ENCODE peak calls at places on chromosomes 3 and 15, in five cellular contexts. W, G, T, Y and X are unnamed samples.

GRCh38 chr3:158713094-158713499 is 19.2 kb downstream of the RARRES1 start:
- DNase-seq in T (peak), G (peak), Y (peak), W (no peak), X (no peak)

GRCh38 chr3:30227571-30228301 is 378.7 kb upstream of the TGFBR2 start:
- DNase-seq in Y (no peak), W (no peak), G (peak), T (peak), X (no peak)

GRCh38 chr15:89196994-89197393 is 24.4 kb downstream of the RLBP1 start:
- DNase-seq in G (no peak), T (no peak), W (no peak), Y (no peak), X (no peak)

GRCh38 chr3:16697437-16698258 is 92.4 kb upstream of the DAZL start:
- DNase-seq in Y (no peak), T (peak), W (no peak), G (no peak), X (no peak)

GRCh38 chr3:194093822-194094221 is 42.1 kb upstream of the HES1 start:
- DNase-seq in T (no peak), Y (no peak), G (no peak), W (no peak), X (no peak)

GRCh38 chr3:195195321-195196209 is 75.4 kb downstream of the XXYLT1 start:
- DNase-seq in Y (no peak), T (no peak), W (peak), G (no peak), X (no peak)

GRCh38 chr3:126364731-126365301 is 7.6 kb upstream of the KLF15 start:
- DNase-seq in W (peak), Y (no peak), T (no peak), G (no peak), X (no peak)

GRCh38 chr3:175386630-175387029 is 527.5 kb downstream of the NAALADL2 start:
- DNase-seq in Y (no peak), G (peak), T (peak), W (no peak), X (no peak)

GRCh38 chr15:96869122-96869521 is 538.6 kb downstream of the NR2F2 start:
- DNase-seq in W (no peak), Y (no peak), T (no peak), G (peak), X (no peak)

GRCh38 chr3:29247088-29247745 is 33.7 kb upstream of the RBMS3 start:
- DNase-seq in G (no peak), W (no peak), T (no peak), Y (no peak), X (no peak)

GRCh38 chr15:69794643-69795461 is 302.9 kb downstream of the TLE3 start:
- DNase-seq in G (peak), T (peak), W (peak), Y (peak), X (peak)

GRCh38 chr3:110318108-110318507 is 753.5 kb upstream of the NECTIN3 start:
- DNase-seq in Y (no peak), G (no peak), W (no peak), T (no peak), X (no peak)

GRCh38 chr15:95326689-95327525 is 1003.6 kb upstream of the NR2F2 start:
- DNase-seq in T (no peak), Y (peak), W (no peak), G (no peak), X (peak)

GRCh38 chr3:171417813-171418212 is 42.4 kb downstream of the TNIK start:
- DNase-seq in W (no peak), T (peak), G (peak), Y (no peak), X (no peak)

GRCh38 chr3:142586803-142587406 is 8.4 kb upstream of the ATR start:
- DNase-seq in Y (no peak), W (no peak), G (peak), T (peak), X (no peak)
- TF ChIP-seq CTCF in Y (peak), W (no peak), G (peak), T (peak), X (no peak)

DNA sequence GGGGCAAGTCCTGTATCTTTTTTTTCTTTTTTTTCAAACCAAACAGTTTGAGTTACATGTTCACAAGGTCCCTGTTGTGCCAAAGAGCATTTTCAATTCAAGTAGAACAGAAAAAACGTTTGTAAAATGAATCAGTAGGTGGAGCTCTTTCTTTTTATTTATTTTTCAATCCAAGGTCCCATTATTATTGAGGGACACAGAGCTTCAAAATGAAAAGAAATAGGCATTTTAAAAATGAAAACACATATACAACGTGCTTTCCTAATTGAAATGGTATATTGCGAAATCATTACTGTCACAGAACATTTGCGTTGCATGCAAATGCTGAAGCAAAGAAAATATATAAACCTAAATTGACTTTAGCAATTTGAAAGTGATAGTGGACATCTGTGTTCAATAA is 711.0 kb downstream of the MECOM start:
- DNase-seq in W (no peak), T (peak), G (no peak), Y (no peak), X (no peak)
- TF ChIP-seq CTCF in W (no peak), T (peak), G (no peak), Y (no peak), X (no peak)

DNA sequence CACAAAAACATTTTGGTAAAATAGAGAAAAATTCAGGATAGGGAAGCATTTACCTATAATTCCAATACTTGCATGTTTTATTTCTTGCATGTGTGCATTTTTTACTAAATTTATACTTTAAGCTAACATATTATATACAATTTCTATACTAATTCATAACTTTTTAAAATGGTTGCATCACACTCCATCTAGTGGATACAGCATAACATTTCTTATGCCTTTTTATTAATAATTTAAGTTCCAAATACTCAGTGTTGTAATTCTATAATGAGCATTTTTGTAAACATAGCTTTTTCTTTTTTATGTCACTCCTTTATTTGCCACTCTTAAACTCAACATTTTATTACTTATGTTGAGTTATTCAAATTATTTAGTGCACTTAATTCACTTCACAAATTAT is 477.7 kb downstream of the ZBBX start:
- DNase-seq in T (peak), Y (no peak), G (no peak), W (no peak), X (no peak)
- TF ChIP-seq CTCF in T (peak), Y (no peak), G (no peak), W (no peak), X (no peak)

GRCh38 chr3:9725775-9726174 is 5.8 kb upstream of the BRPF1 start:
- DNase-seq in T (no peak), W (no peak), Y (no peak), G (no peak), X (no peak)

GRCh38 chr3:9729419-9729818 is 2.1 kb upstream of the BRPF1 start:
- DNase-seq in G (no peak), W (no peak), T (no peak), Y (no peak), X (no peak)

GRCh38 chr3:9727743-9728142 is 3.8 kb upstream of the BRPF1 start:
- DNase-seq in G (no peak), T (no peak), W (no peak), Y (no peak), X (no peak)

GRCh38 chr3:9730747-9731205 is 759 bp upstream of the BRPF1 start:
- DNase-seq in T (no peak), G (no peak), Y (no peak), W (no peak), X (no peak)

DNA sequence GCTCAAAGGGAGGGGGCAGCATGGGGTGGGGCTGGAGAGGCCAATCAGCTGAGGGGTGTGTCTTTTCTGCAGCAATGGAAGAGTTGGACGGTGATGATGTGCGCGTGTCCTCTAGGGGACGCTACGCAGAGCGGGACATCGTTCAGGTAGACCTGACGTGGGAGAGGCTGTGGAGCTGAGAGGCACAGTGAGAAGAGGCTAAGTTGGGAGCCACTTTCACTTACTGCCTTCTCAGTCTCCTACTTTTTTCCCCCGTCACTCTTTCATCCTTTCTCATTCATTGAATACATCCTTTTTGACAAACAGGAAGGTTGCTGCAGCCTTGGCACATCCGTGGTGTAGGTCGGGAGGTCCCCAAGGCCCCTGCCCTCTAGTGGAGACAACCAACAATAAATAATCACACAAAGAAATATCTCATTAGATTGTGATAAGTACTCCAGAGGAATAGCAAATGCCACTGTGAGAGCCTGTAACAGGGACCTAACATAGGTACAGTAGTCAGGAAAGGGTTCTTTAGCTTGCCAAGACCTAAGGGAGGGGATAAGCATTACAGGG is 4.4 kb upstream of the BRPF1 start:
- DNase-seq in G (no peak), Y (no peak), W (no peak), T (no peak), X (no peak)
- TF ChIP-seq CTCF in G (peak), Y (no peak), W (no peak), T (peak), X (no peak)

GRCh38 chr3:44661189-44661588 is 12.7 kb downstream of the ZNF35 start:
- DNase-seq in W (no peak), G (no peak), Y (no peak), T (no peak), X (no peak)
- TF ChIP-seq CTCF in W (no peak), G (peak), Y (no peak), T (peak), X (no peak)